ENCODE peak calls at places on chromosome 7, in four cellular contexts. One of them, this sample, is unnamed.

GRCh38 chr7:13988011-13988410 is 1.5 kb downstream of the ETV1 start:
- DNase-seq in stimulated activated naive CD8-positive, alpha-beta T cell treated with anti-CD3 and anti-CD28 coated beads, Interleukin-15, Interleukin-2, amounts not matched to agents 100 U/mL and 50 U/mL, for 24 hours: no peak
- DNase-seq in AG08396: no peak
- DNase-seq in activated T-helper 1 cell treated with Interleukin-2 at 50 U/mL for 16 hours: no peak
- DNase-seq in this sample: no peak

GRCh38 chr7:26948617-26949118 is 84.3 kb upstream of the SKAP2 start:
- DNase-seq in stimulated activated naive CD8-positive, alpha-beta T cell treated with anti-CD3 and anti-CD28 coated beads, Interleukin-15, Interleukin-2, amounts not matched to agents 100 U/mL and 50 U/mL, for 24 hours: no peak
- DNase-seq in AG08396: no peak
- DNase-seq in activated T-helper 1 cell treated with Interleukin-2 at 50 U/mL for 16 hours: no peak
- DNase-seq in this sample: no peak

GRCh38 chr7:103129702-103130557 is 19.0 kb downstream of the NAPEPLD start:
- DNase-seq in stimulated activated naive CD8-positive, alpha-beta T cell treated with anti-CD3 and anti-CD28 coated beads, Interleukin-15, Interleukin-2, amounts not matched to agents 100 U/mL and 50 U/mL, for 24 hours: no peak
- DNase-seq in AG08396: no peak
- DNase-seq in activated T-helper 1 cell treated with Interleukin-2 at 50 U/mL for 16 hours: no peak
- DNase-seq in this sample: no peak

GRCh38 chr7:129186749-129187260 is 1.6 kb upstream of the SMO start:
- DNase-seq in stimulated activated naive CD8-positive, alpha-beta T cell treated with anti-CD3 and anti-CD28 coated beads, Interleukin-15, Interleukin-2, amounts not matched to agents 100 U/mL and 50 U/mL, for 24 hours: no peak
- DNase-seq in AG08396: no peak
- DNase-seq in activated T-helper 1 cell treated with Interleukin-2 at 50 U/mL for 16 hours: no peak
- DNase-seq in this sample: no peak

GRCh38 chr7:81367335-81367801 is 402.5 kb downstream of the HGF start:
- DNase-seq in stimulated activated naive CD8-positive, alpha-beta T cell treated with anti-CD3 and anti-CD28 coated beads, Interleukin-15, Interleukin-2, amounts not matched to agents 100 U/mL and 50 U/mL, for 24 hours: no peak
- DNase-seq in AG08396: peak
- DNase-seq in activated T-helper 1 cell treated with Interleukin-2 at 50 U/mL for 16 hours: no peak
- DNase-seq in this sample: no peak

GRCh38 chr7:143359769-143360168 is 2.7 kb downstream of the FAM131B start:
- DNase-seq in stimulated activated naive CD8-positive, alpha-beta T cell treated with anti-CD3 and anti-CD28 coated beads, Interleukin-15, Interleukin-2, amounts not matched to agents 100 U/mL and 50 U/mL, for 24 hours: no peak
- DNase-seq in AG08396: no peak
- DNase-seq in activated T-helper 1 cell treated with Interleukin-2 at 50 U/mL for 16 hours: no peak
- DNase-seq in this sample: no peak

GRCh38 chr7:2261611-2262010 is 19.6 kb downstream of the NUDT1 start:
- DNase-seq in stimulated activated naive CD8-positive, alpha-beta T cell treated with anti-CD3 and anti-CD28 coated beads, Interleukin-15, Interleukin-2, amounts not matched to agents 100 U/mL and 50 U/mL, for 24 hours: peak
- DNase-seq in AG08396: no peak
- DNase-seq in activated T-helper 1 cell treated with Interleukin-2 at 50 U/mL for 16 hours: no peak
- DNase-seq in this sample: no peak

GRCh38 chr7:76318488-76319353 is 16.2 kb downstream of the HSPB1 start:
- DNase-seq in stimulated activated naive CD8-positive, alpha-beta T cell treated with anti-CD3 and anti-CD28 coated beads, Interleukin-15, Interleukin-2, amounts not matched to agents 100 U/mL and 50 U/mL, for 24 hours: peak
- DNase-seq in AG08396: peak
- DNase-seq in activated T-helper 1 cell treated with Interleukin-2 at 50 U/mL for 16 hours: peak
- DNase-seq in this sample: peak

GRCh38 chr7:2203551-2204300 is 29.0 kb downstream of the MAD1L1 start:
- DNase-seq in stimulated activated naive CD8-positive, alpha-beta T cell treated with anti-CD3 and anti-CD28 coated beads, Interleukin-15, Interleukin-2, amounts not matched to agents 100 U/mL and 50 U/mL, for 24 hours: no peak
- DNase-seq in AG08396: no peak
- DNase-seq in activated T-helper 1 cell treated with Interleukin-2 at 50 U/mL for 16 hours: no peak
- DNase-seq in this sample: no peak

GRCh38 chr7:7670490-7670889 is 29.9 kb downstream of the UMAD1 start:
- DNase-seq in stimulated activated naive CD8-positive, alpha-beta T cell treated with anti-CD3 and anti-CD28 coated beads, Interleukin-15, Interleukin-2, amounts not matched to agents 100 U/mL and 50 U/mL, for 24 hours: no peak
- DNase-seq in AG08396: no peak
- DNase-seq in activated T-helper 1 cell treated with Interleukin-2 at 50 U/mL for 16 hours: no peak
- DNase-seq in this sample: no peak

GRCh38 chr7:38374507-38374906 is 101.1 kb upstream of the TARP start:
- DNase-seq in stimulated activated naive CD8-positive, alpha-beta T cell treated with anti-CD3 and anti-CD28 coated beads, Interleukin-15, Interleukin-2, amounts not matched to agents 100 U/mL and 50 U/mL, for 24 hours: peak
- DNase-seq in AG08396: peak
- DNase-seq in activated T-helper 1 cell treated with Interleukin-2 at 50 U/mL for 16 hours: no peak
- DNase-seq in this sample: peak

GRCh38 chr7:81903115-81903514 is 133.3 kb upstream of the HGF start:
- DNase-seq in stimulated activated naive CD8-positive, alpha-beta T cell treated with anti-CD3 and anti-CD28 coated beads, Interleukin-15, Interleukin-2, amounts not matched to agents 100 U/mL and 50 U/mL, for 24 hours: no peak
- DNase-seq in AG08396: no peak
- DNase-seq in activated T-helper 1 cell treated with Interleukin-2 at 50 U/mL for 16 hours: no peak
- DNase-seq in this sample: no peak

This sample was measured in effector CD8-positive, alpha-beta T cell.